ENCODE peak calls at places on chromosomes 16 and 17, in five cellular contexts. Z is activated T-cell treated with anti-CD3 and anti-CD28 coated beads, Interleukin-2, amount 50 U/mL, for 4 hours; I is neural crest cell; W is stimulated activated CD8-positive, alpha-beta memory T cell treated with anti-CD3 and anti-CD28 coated beads, Interleukin-4, amount 100 ng/mL, for 1 hour; D is GM04503. M is an unnamed sample.

GRCh38 chr17:60161598-60162330 is 12.0 kb downstream of the CA4 start:
- DNase-seq in I (no peak), W (no peak), D (no peak), Z (no peak), M (no peak)

GRCh38 chr17:82384730-82385429 is 13.3 kb downstream of the UTS2R start:
- DNase-seq in Z (no peak), D (no peak), W (no peak), I (no peak), M (no peak)

GRCh38 chr17:7014995-7015586 is 2.7 kb downstream of the RNASEK start:
- DNase-seq in Z (peak; percentile 70), D (no peak), I (no peak), W (peak; percentile 62), M (no peak)

GRCh38 chr16:68257251-68257905 is 6.9 kb upstream of the SLC7A6 start:
- DNase-seq in Z (no peak), I (no peak), D (no peak), W (no peak), M (no peak)

GRCh38 chr17:64386412-64387144 is 4.1 kb downstream of the PECAM1 start:
- DNase-seq in D (no peak), Z (no peak), W (no peak), I (no peak), M (no peak)

GRCh38 chr17:41500131-41500911 is 5.1 kb downstream of the KRT13 start:
- DNase-seq in D (no peak), I (no peak), Z (no peak), W (no peak), M (no peak)

GRCh38 chr17:83083368-83084201 is 4.2 kb downstream of the METRNL start:
- DNase-seq in I (no peak), Z (peak; percentile 60), D (peak; percentile 97), W (peak; percentile 56), M (no peak)

GRCh38 chr17:39759204-39759603 is 21.5 kb downstream of the GRB7 start:
- DNase-seq in D (no peak), I (no peak), W (no peak), Z (no peak), M (no peak)

GRCh38 chr17:67434061-67434525 is 57.0 kb downstream of the PITPNC1 start:
- DNase-seq in I (no peak), D (no peak), W (no peak), Z (peak; percentile 47), M (no peak)

GRCh38 chr16:57507414-57508083 is 21.3 kb upstream of the DOK4 start:
- DNase-seq in D (no peak), W (no peak), I (no peak), Z (no peak), M (no peak)

GRCh38 chr17:81030726-81031570 is 4.0 kb upstream of the BAIAP2 start:
- DNase-seq in D (no peak), Z (no peak), I (no peak), W (no peak), M (no peak)

GRCh38 chr16:20897897-20898296 is 2.3 kb downstream of the DCUN1D3 start:
- DNase-seq in Z (no peak), D (no peak), W (no peak), I (no peak), M (no peak)

GRCh38 chr16:86199182-86199581 is 300.2 kb downstream of the IRF8 start:
- DNase-seq in Z (no peak), W (no peak), D (no peak), I (no peak), M (no peak)

GRCh38 chr17:61454932-61455753 is 2.9 kb downstream of the TBX4 start:
- DNase-seq in D (no peak), Z (no peak), I (no peak), W (no peak), M (no peak)

GRCh38 chr17:53137919-53138318 is 684.8 kb upstream of the KIF2B start:
- DNase-seq in W (no peak), I (no peak), Z (no peak), D (no peak), M (no peak)

GRCh38 chr16:2296662-2297505 is 29.0 kb upstream of the RNPS1 start:
- DNase-seq in D (no peak), W (no peak), Z (no peak), I (peak; percentile 18), M (peak; percentile 18)

GRCh38 chr17:77741109-77741508 is 217.4 kb upstream of the TNRC6C start:
- DNase-seq in I (no peak), D (no peak), W (no peak), Z (peak; percentile 19), M (no peak)

GRCh38 chr17:77708049-77708448 is 250.5 kb upstream of the TNRC6C start:
- DNase-seq in Z (no peak), I (no peak), D (no peak), W (no peak), M (no peak)

GRCh38 chr17:45052052-45052772 is 780 bp upstream of the DCAKD start:
- DNase-seq in W (no peak), D (no peak), Z (no peak), I (peak; percentile 33), M (no peak)

GRCh38 chr17:3761061-3761917 is 37.6 kb downstream of the HASPIN start:
- DNase-seq in D (no peak), W (no peak), I (no peak), Z (no peak), M (no peak)

GRCh38 chr16:29994613-29995329 is 646 bp downstream of the HIRIP3 start:
- DNase-seq in W (peak; percentile 40), D (no peak), Z (peak; percentile 66), I (no peak), M (no peak)

GRCh38 chr17:61394630-61395408 is 4.8 kb upstream of the TBX2 start:
- DNase-seq in D (no peak), W (no peak), Z (no peak), I (no peak), M (no peak)

GRCh38 chr17:7442142-7442541 is 2.7 kb upstream of the CHRNB1 start:
- DNase-seq in D (no peak), W (no peak), I (no peak), Z (no peak), M (no peak)

GRCh38 chr16:67934306-67935095 is 2.1 kb downstream of the PSMB10 start:
- DNase-seq in I (no peak), D (no peak), W (no peak), Z (no peak), M (no peak)

GRCh38 chr17:44310612-44311376 is 2.4 kb downstream of the RUNDC3A start:
- DNase-seq in I (no peak), D (no peak), Z (no peak), W (no peak), M (no peak)

GRCh38 chr17:62807812-62808575 is at the start of gene MARCHF10:
- DNase-seq in I (no peak), Z (peak; percentile 37), W (no peak), D (no peak), M (no peak)

GRCh38 chr16:23858496-23859062 is 22.8 kb downstream of the PRKCB start:
- DNase-seq in W (no peak), I (no peak), Z (no peak), D (no peak), M (no peak)

GRCh38 chr16:71479420-71479819 is 9.7 kb downstream of the ZNF19 start:
- DNase-seq in D (no peak), I (no peak), Z (no peak), W (no peak), M (peak; percentile 30)

GRCh38 chr17:64506201-64506575 is at the start of gene DDX5:
- DNase-seq in I (peak; percentile 94), D (peak; percentile 86), Z (peak; percentile 99), W (peak; percentile 95), M (peak; percentile 98)

M was measured in NCI-H460.